ENCODE peak calls at places on chromosome 22, in eight cellular contexts. F is Ammon's horn, U is HEK293T, Q is AG09309, I is left cardiac atrium, K is GM10248, P is LoVo, A is AG09319. M is an unnamed sample.

GRCh38 chr22:45615364-45615763 is 56.3 kb upstream of the ATXN10 start:
- DNase-seq in F (no peak), K (no peak), A (no peak), I (no peak), Q (no peak), U (no peak), P (no peak), M (no peak)

GRCh38 chr22:27913162-27913741 is 5.8 kb downstream of the PITPNB start:
- DNase-seq in K (peak), U (no peak), P (no peak), A (no peak), F (no peak), Q (no peak), I (no peak), M (no peak)

GRCh38 chr22:29994941-29995340 is 85.3 kb upstream of the HORMAD2 start:
- DNase-seq in P (peak), A (no peak), I (no peak), U (no peak), K (no peak), F (no peak), Q (no peak), M (no peak)

GRCh38 chr22:40329021-40329456 is 17.3 kb upstream of the ADSL start:
- DNase-seq in Q (no peak), K (no peak), P (no peak), I (no peak), U (no peak), F (peak), A (no peak), M (peak)

GRCh38 chr22:45553333-45554039 is 50.8 kb downstream of the FBLN1 start:
- DNase-seq in I (peak), K (peak), A (peak), F (peak), U (peak), Q (peak), P (peak), M (peak)

GRCh38 chr22:33227791-33228190 is 169.6 kb upstream of the SYN3 start:
- DNase-seq in P (no peak), I (no peak), Q (no peak), U (no peak), K (no peak), F (no peak), A (no peak), M (no peak)

GRCh38 chr22:27438271-27438980 is 363.1 kb downstream of the MN1 start:
- DNase-seq in F (peak), K (no peak), P (no peak), A (no peak), I (peak), Q (no peak), U (no peak), M (peak)

GRCh38 chr22:39778055-39778454 is 115.5 kb downstream of the ENTHD1 start:
- DNase-seq in Q (no peak), I (no peak), A (no peak), P (no peak), F (no peak), U (no peak), K (no peak), M (no peak)

GRCh38 chr22:29043906-29044575 is 17.6 kb downstream of the C22orf31 start:
- DNase-seq in A (no peak), U (no peak), I (no peak), Q (no peak), K (no peak), P (no peak), F (no peak), M (no peak)

GRCh38 chr22:43401233-43401632 is 10.6 kb upstream of the MPPED1 start:
- DNase-seq in F (no peak), A (no peak), K (no peak), P (no peak), I (no peak), Q (no peak), U (no peak), M (no peak)

GRCh38 chr22:46081831-46082210 is 68.5 kb upstream of the PPARA start:
- DNase-seq in Q (no peak), U (no peak), A (no peak), I (peak), K (no peak), P (no peak), F (no peak), M (no peak)

M was measured in midbrain.